ENCODE peak calls at places on chromosomes 2 and 18, in seven cellular contexts. R is stimulated activated CD8-positive, alpha-beta memory T cell treated with anti-CD3 and anti-CD28 coated beads, Interleukin-4, amount 100 ng/mL, for 24 hours; G is small intestine; J is Kasumi-1; B is upper lobe of right lung; E is mucosa of descending colon; W is renal cortical epithelial cell. F is an unnamed sample.

GRCh38 chr18:49561377-49562193 is at the start of gene LIPG:
- DNase-seq in G (peak), E (peak), R (no peak), W (peak), B (peak), J (no peak), F (peak)

GRCh38 chr2:18441583-18441982 is 118.9 kb downstream of the RDH14 start:
- DNase-seq in E (no peak), B (no peak), R (no peak), W (no peak), G (no peak), J (no peak), F (no peak)

GRCh38 chr2:176213406-176213805 is 24.9 kb downstream of the HOXD1 start:
- DNase-seq in W (no peak), E (no peak), B (no peak), G (no peak), R (no peak), J (no peak), F (no peak)

GRCh38 chr2:36356199-36356989 is 816 bp downstream of the CRIM1 start:
- DNase-seq in W (no peak), R (no peak), G (peak), E (peak), B (peak), J (peak), F (no peak)

GRCh38 chr2:8571792-8572499 is 109.9 kb upstream of the ID2 start:
- DNase-seq in W (no peak), B (peak), E (peak), R (no peak), G (peak), J (no peak), F (no peak)

GRCh38 chr18:47912794-47913594 is 17.5 kb downstream of the SMAD2 start:
- DNase-seq in E (no peak), W (no peak), R (no peak), J (no peak), G (no peak), B (no peak), F (no peak)

GRCh38 chr2:221606369-221606768 is 34.3 kb upstream of the EPHA4 start:
- DNase-seq in J (no peak), R (no peak), W (no peak), G (no peak), E (no peak), B (no peak), F (no peak)

GRCh38 chr2:100321181-100321880 is 970 bp downstream of the LONRF2 start:
- DNase-seq in B (peak), G (peak), R (no peak), J (peak), E (no peak), W (peak), F (no peak)

GRCh38 chr2:101881131-101881530 is 110.6 kb upstream of the IL1R2 start:
- DNase-seq in R (no peak), E (no peak), G (no peak), W (peak), B (no peak), J (no peak), F (no peak)

GRCh38 chr2:184743096-184743495 is 144.8 kb downstream of the ZNF804A start:
- DNase-seq in B (no peak), E (no peak), R (no peak), G (no peak), W (no peak), J (no peak), F (no peak)

GRCh38 chr2:109208071-109208950 is 79.3 kb downstream of the SH3RF3 start:
- DNase-seq in J (no peak), R (no peak), W (no peak), E (no peak), B (no peak), G (peak), F (no peak)

GRCh38 chr2:190210471-190210870 is 109.2 kb downstream of the HIBCH start:
- DNase-seq in B (no peak), W (no peak), R (no peak), E (no peak), J (no peak), G (no peak), F (no peak)

GRCh38 chr2:190805843-190806242 is 74.8 kb upstream of the GLS start:
- DNase-seq in J (no peak), R (no peak), G (no peak), E (no peak), W (no peak), B (no peak), F (no peak)

GRCh38 chr2:238093181-238094140 is 6.7 kb upstream of the ESPNL start:
- DNase-seq in W (no peak), R (no peak), B (no peak), J (no peak), G (no peak), E (no peak), F (no peak)

GRCh38 chr2:43225093-43225787 is 1.2 kb downstream of the ZFP36L2 start:
- DNase-seq in E (peak), J (peak), W (no peak), G (peak), B (peak), R (peak), F (no peak)

GRCh38 chr18:46352520-46353250 is 248.5 kb downstream of the HAUS1 start:
- DNase-seq in B (peak), R (no peak), E (no peak), W (no peak), G (no peak), J (no peak), F (no peak)

GRCh38 chr2:190535586-190535985 is 1.1 kb upstream of the NEMP2 start:
- DNase-seq in E (no peak), W (no peak), G (peak), R (no peak), J (peak), B (no peak), F (no peak)